ENCODE peak calls at places on chromosomes 4 and X, in nine cellular contexts. E, N, D, A, P, X, G, F and J are unnamed samples.

GRCh38 chr4:85929926-85930325 is 429.9 kb downstream of the MAPK10 start:
- DNase-seq in E (no peak), N (no peak), D (no peak), A (peak), P (no peak), X (no peak), G (no peak), F (no peak), J (no peak)

GRCh38 chr4:102778720-102779119 is 18.0 kb upstream of the MANBA start:
- DNase-seq in E (no peak), N (no peak), D (no peak), A (peak), P (no peak), X (no peak), G (no peak), F (no peak), J (no peak)

GRCh38 chr4:39097290-39097689 is 35.3 kb downstream of the KLHL5 start:
- DNase-seq in E (no peak), N (no peak), D (no peak), A (no peak), P (no peak), X (no peak), G (no peak), F (no peak), J (no peak)

GRCh38 chrX:30196322-30196721 is 19.0 kb upstream of the MAGEB2 start:
- DNase-seq in E (no peak), N (no peak), D (no peak), A (no peak), P (no peak), X (no peak), G (no peak), F (no peak), J (no peak)

GRCh38 chr4:20889901-20890300 is 189.6 kb downstream of the PACRGL start:
- DNase-seq in E (no peak), N (no peak), D (no peak), A (no peak), P (no peak), X (no peak), G (no peak), F (no peak), J (no peak)

GRCh38 chr4:165394275-165394674 is 15.5 kb downstream of the CPE start:
- DNase-seq in E (no peak), N (no peak), D (no peak), A (no peak), P (no peak), X (no peak), G (no peak), F (peak), J (no peak)

GRCh38 chr4:145709336-145709735 is 29.4 kb downstream of the C4orf51 start:
- DNase-seq in E (no peak), N (no peak), D (no peak), A (no peak), P (no peak), X (peak), G (no peak), F (no peak), J (no peak)

GRCh38 chrX:50680990-50681389 is 133.0 kb downstream of the SHROOM4 start:
- DNase-seq in E (no peak), N (no peak), D (no peak), A (no peak), P (no peak), X (no peak), G (no peak), F (no peak), J (no peak)

GRCh38 chr4:26294904-26295303 is 25.9 kb upstream of the RBPJ start:
- DNase-seq in E (no peak), N (no peak), D (no peak), A (no peak), P (no peak), X (no peak), G (no peak), F (no peak), J (no peak)

GRCh38 chrX:124378643-124379042 is 32.3 kb downstream of the SH2D1A start:
- DNase-seq in E (no peak), N (no peak), D (no peak), A (no peak), P (no peak), X (no peak), G (no peak), F (no peak), J (no peak)

GRCh38 chr4:83334425-83335241 is at the start of gene HPSE:
- DNase-seq in E (peak), N (peak), D (peak), A (peak), P (peak), X (peak), G (peak), F (peak), J (no peak)

GRCh38 chrX:526295-527224 is 104.0 kb upstream of the SHOX start:
- DNase-seq in E (no peak), N (no peak), D (no peak), A (no peak), P (no peak), X (no peak), G (no peak), F (no peak), J (no peak)